ENCODE peak calls at places on chromosomes 13 and 19, in eight cellular contexts. Z is SW 1271; D is ELR; Q is activated naive CD8-positive, alpha-beta T cell treated with anti-CD3 and anti-CD28 coated beads, Interleukin-2, amount 50 U/mL, for 24 hours; U is foreskin fibroblast; Y is T-helper 17 cell; B is AG20443; F is HCEC 1CT. I is an unnamed sample.

GRCh38 chr13:29383476-29383875 is 212.0 kb downstream of the SLC7A1 start:
- DNase-seq in Z (no peak), D (no peak), Q (no peak), U (no peak), Y (no peak), B (no peak), F (no peak), I (no peak)

GRCh38 chr19:1429750-1430149 is 8.4 kb upstream of the RPS15 start:
- DNase-seq in Z (no peak), D (no peak), Q (no peak), U (no peak), Y (no peak), B (no peak), F (no peak), I (no peak)

GRCh38 chr19:35902870-35903475 is 644 bp downstream of the HCST start:
- DNase-seq in Z (no peak), D (no peak), Q (no peak), U (no peak), Y (no peak), B (no peak), F (no peak), I (no peak)

GRCh38 chr13:44368062-44368591 is 5.5 kb upstream of the SERP2 start:
- DNase-seq in Z (no peak), D (no peak), Q (no peak), U (peak; percentile 84), Y (no peak), B (peak; percentile 41), F (peak; percentile 28), I (no peak)

GRCh38 chr19:16470541-16470910 is 1.2 kb downstream of the EPS15L1 start:
- DNase-seq in Z (no peak), D (peak; percentile 14), Q (no peak), U (no peak), Y (no peak), B (no peak), F (no peak), I (no peak)

GRCh38 chr19:12841094-12841493 is 2.8 kb downstream of the MAST1 start:
- DNase-seq in Z (no peak), D (no peak), Q (no peak), U (no peak), Y (no peak), B (peak; percentile 44), F (no peak), I (no peak)

GRCh38 chr19:37855098-37855497 is 51.3 kb downstream of the WDR87 start:
- DNase-seq in Z (peak; percentile 14), D (no peak), Q (peak; percentile 3), U (peak; percentile 23), Y (no peak), B (peak; percentile 89), F (no peak), I (no peak)

GRCh38 chr13:50613356-50613831 is 230.1 kb downstream of the DLEU7 start:
- DNase-seq in Z (no peak), D (no peak), Q (no peak), U (no peak), Y (no peak), B (peak; percentile 14), F (no peak), I (no peak)